ENCODE peak calls at places on chromosomes 13 and 19, in four cellular contexts. One of them, this sample, is unnamed.

GRCh38 chr13:74464656-74465055 is 330.5 kb upstream of the KLF12 start:
- DNase-seq in NCI-H510A treated with DMSO at 0.1 percent for 48 hours: no peak
- DNase-seq in heart left ventricle: no peak
- DNase-seq in astrocyte of the spinal cord: peak
- DNase-seq in this sample: no peak

GRCh38 chr13:19153782-19154450 is 27.7 kb downstream of the TUBA3C start:
- DNase-seq in NCI-H510A treated with DMSO at 0.1 percent for 48 hours: no peak
- DNase-seq in heart left ventricle: no peak
- DNase-seq in astrocyte of the spinal cord: no peak
- DNase-seq in this sample: no peak

GRCh38 chr19:4199699-4200293 is 17.3 kb downstream of the ANKRD24 start:
- DNase-seq in NCI-H510A treated with DMSO at 0.1 percent for 48 hours: peak
- DNase-seq in heart left ventricle: no peak
- DNase-seq in astrocyte of the spinal cord: no peak
- DNase-seq in this sample: no peak

GRCh38 chr13:76226941-76227340 is 590.8 kb downstream of the LMO7 start:
- DNase-seq in NCI-H510A treated with DMSO at 0.1 percent for 48 hours: no peak
- DNase-seq in heart left ventricle: no peak
- DNase-seq in astrocyte of the spinal cord: no peak
- DNase-seq in this sample: no peak

GRCh38 chr19:14310055-14310454 is 71.2 kb upstream of the ADGRE5 start:
- DNase-seq in NCI-H510A treated with DMSO at 0.1 percent for 48 hours: no peak
- DNase-seq in heart left ventricle: no peak
- DNase-seq in astrocyte of the spinal cord: no peak
- DNase-seq in this sample: peak

GRCh38 chr19:33311326-33311682 is 9.0 kb upstream of the CEBPA start:
- DNase-seq in NCI-H510A treated with DMSO at 0.1 percent for 48 hours: no peak
- DNase-seq in heart left ventricle: no peak
- DNase-seq in astrocyte of the spinal cord: no peak
- DNase-seq in this sample: no peak

GRCh38 chr19:2734589-2735288 is 5.1 kb downstream of the SLC39A3 start:
- DNase-seq in NCI-H510A treated with DMSO at 0.1 percent for 48 hours: no peak
- DNase-seq in heart left ventricle: no peak
- DNase-seq in astrocyte of the spinal cord: no peak
- DNase-seq in this sample: no peak

GRCh38 chr13:111663505-111663904 is 343.1 kb downstream of the TEX29 start:
- DNase-seq in NCI-H510A treated with DMSO at 0.1 percent for 48 hours: no peak
- DNase-seq in heart left ventricle: no peak
- DNase-seq in astrocyte of the spinal cord: no peak
- DNase-seq in this sample: no peak

GRCh38 chr13:28219408-28220099 is 81.2 kb downstream of the PAN3 start:
- DNase-seq in NCI-H510A treated with DMSO at 0.1 percent for 48 hours: no peak
- DNase-seq in heart left ventricle: no peak
- DNase-seq in astrocyte of the spinal cord: no peak
- DNase-seq in this sample: no peak

GRCh38 chr13:36115306-36115705 is 15.9 kb downstream of the DCLK1 start:
- DNase-seq in NCI-H510A treated with DMSO at 0.1 percent for 48 hours: no peak
- DNase-seq in heart left ventricle: no peak
- DNase-seq in astrocyte of the spinal cord: no peak
- DNase-seq in this sample: no peak

GRCh38 chr13:21022694-21023325 is 38.6 kb downstream of the LATS2 start:
- DNase-seq in NCI-H510A treated with DMSO at 0.1 percent for 48 hours: no peak
- DNase-seq in heart left ventricle: no peak
- DNase-seq in astrocyte of the spinal cord: no peak
- DNase-seq in this sample: no peak

GRCh38 chr13:26476111-26476743 is 81.3 kb upstream of the WASF3 start:
- DNase-seq in NCI-H510A treated with DMSO at 0.1 percent for 48 hours: no peak
- DNase-seq in heart left ventricle: peak
- DNase-seq in astrocyte of the spinal cord: peak
- DNase-seq in this sample: no peak

GRCh38 chr19:958967-959685 is 25.0 kb upstream of the WDR18 start:
- DNase-seq in NCI-H510A treated with DMSO at 0.1 percent for 48 hours: no peak
- DNase-seq in heart left ventricle: no peak
- DNase-seq in astrocyte of the spinal cord: peak
- DNase-seq in this sample: no peak

GRCh38 chr19:19021115-19021514 is 12.2 kb downstream of the SUGP2 start:
- DNase-seq in NCI-H510A treated with DMSO at 0.1 percent for 48 hours: no peak
- DNase-seq in heart left ventricle: no peak
- DNase-seq in astrocyte of the spinal cord: peak
- DNase-seq in this sample: no peak

GRCh38 chr13:50130686-50131051 is 115.4 kb downstream of the KCNRG start:
- DNase-seq in NCI-H510A treated with DMSO at 0.1 percent for 48 hours: no peak
- DNase-seq in heart left ventricle: peak
- DNase-seq in astrocyte of the spinal cord: peak
- DNase-seq in this sample: peak

GRCh38 chr19:14536926-14537692 is 7.7 kb downstream of the TECR start:
- DNase-seq in NCI-H510A treated with DMSO at 0.1 percent for 48 hours: no peak
- DNase-seq in heart left ventricle: peak
- DNase-seq in astrocyte of the spinal cord: no peak
- DNase-seq in this sample: no peak

GRCh38 chr19:4516939-4517300 is 1.4 kb downstream of the PLIN4 start:
- DNase-seq in NCI-H510A treated with DMSO at 0.1 percent for 48 hours: no peak
- DNase-seq in heart left ventricle: peak
- DNase-seq in astrocyte of the spinal cord: no peak
- DNase-seq in this sample: no peak

This sample was measured in GM06990.